ENCODE peak calls at places on chromosomes 6 and 20, in seven cellular contexts. C is activated T-cell treated with anti-CD3 and anti-CD28 coated beads for 1 hour; M is fibroblast of the conjunctiva; K is NCI-H460; Y is NCI-H2029; T is stimulated activated CD4-positive, alpha-beta T cell treated with anti-CD3 and anti-CD28 coated beads, Interleukin-2, amount 100 ng/mL, for 48 hours; S is Kasumi-1. G is an unnamed sample.

GRCh38 chr6:144378437-144378836 is 93.3 kb downstream of the UTRN start:
- DNase-seq in K (no peak), S (no peak), Y (no peak), C (no peak), T (no peak), M (no peak), G (no peak)

GRCh38 chr20:63246490-63247284 is 7.6 kb downstream of the NKAIN4 start:
- DNase-seq in S (no peak), M (no peak), K (no peak), Y (peak), C (no peak), T (no peak), G (no peak)

GRCh38 chr20:8693709-8694108 is 375.2 kb upstream of the PLCB4 start:
- DNase-seq in S (no peak), C (no peak), K (no peak), M (no peak), T (no peak), Y (no peak), G (no peak)

GRCh38 chr20:35461620-35462019 is 6.2 kb downstream of the CEP250 start:
- DNase-seq in M (no peak), Y (peak), S (no peak), C (no peak), T (no peak), K (no peak), G (no peak)

GRCh38 chr6:34630040-34630439 is 66.5 kb downstream of the ILRUN start:
- DNase-seq in Y (no peak), S (no peak), C (no peak), K (no peak), T (no peak), M (peak), G (no peak)

GRCh38 chr6:11292291-11292552 is 59.8 kb upstream of the NEDD9 start:
- DNase-seq in T (no peak), K (no peak), M (no peak), Y (no peak), S (no peak), C (no peak), G (no peak)

GRCh38 chr6:73854998-73855718 is 159.2 kb downstream of the CD109 start:
- DNase-seq in S (peak), Y (peak), M (peak), C (no peak), K (peak), T (peak), G (no peak)

GRCh38 chr6:146990284-146990683 is 213.9 kb upstream of the STXBP5 start:
- DNase-seq in Y (no peak), T (no peak), M (no peak), K (no peak), S (no peak), C (no peak), G (no peak)

GRCh38 chr20:25035924-25036323 is 22.0 kb downstream of the ACSS1 start:
- DNase-seq in Y (no peak), M (no peak), S (peak), C (no peak), K (no peak), T (no peak), G (no peak)

GRCh38 chr20:36542019-36542488 is 735 bp downstream of the MYL9 start:
- DNase-seq in Y (no peak), S (no peak), T (no peak), C (no peak), K (no peak), M (no peak), G (no peak)

GRCh38 chr6:32393660-32394420 is 13.1 kb downstream of the BTNL2 start:
- DNase-seq in C (no peak), Y (no peak), K (no peak), S (no peak), T (no peak), M (peak), G (no peak)

GRCh38 chr6:159969204-159969912 is 476 bp downstream of the IGF2R start:
- DNase-seq in C (peak), Y (no peak), M (no peak), K (no peak), T (no peak), S (no peak), G (no peak)

GRCh38 chr20:775679-776135 is 7.4 kb upstream of the SLC52A3 start:
- DNase-seq in M (no peak), S (no peak), K (no peak), C (no peak), T (no peak), Y (no peak), G (no peak)

GRCh38 chr20:34880095-34880680 is 3.8 kb downstream of the ACSS2 start:
- DNase-seq in K (no peak), C (no peak), Y (no peak), M (no peak), T (no peak), S (no peak), G (no peak)

GRCh38 chr6:50819527-50819905 is 845 bp downstream of the TFAP2B start:
- DNase-seq in K (no peak), C (no peak), T (no peak), Y (no peak), S (no peak), M (no peak), G (no peak)

GRCh38 chr20:34302312-34302722 is 838 bp downstream of the AHCY start:
- DNase-seq in C (no peak), S (no peak), Y (no peak), M (no peak), T (no peak), K (peak), G (no peak)

GRCh38 chr20:8756410-8756809 is 312.5 kb upstream of the PLCB4 start:
- DNase-seq in M (peak), S (no peak), T (no peak), K (peak), Y (peak), C (no peak), G (no peak)

GRCh38 chr6:89527634-89528033 is 94.7 kb downstream of the ANKRD6 start:
- DNase-seq in S (no peak), M (no peak), C (no peak), Y (no peak), T (no peak), K (no peak), G (no peak)

GRCh38 chr6:47086051-47086770 is 44.1 kb upstream of the ADGRF1 start:
- DNase-seq in M (no peak), C (no peak), S (no peak), Y (no peak), T (no peak), K (no peak), G (no peak)

G was measured in CD8-positive, alpha-beta T cell.